ENCODE peak calls at places on chromosomes 7 and 10, in eight cellular contexts. R is GOT3; E is GF-D8; J is CD4-positive, alpha-beta T cell; L is IMR-90; V is esophagus muscularis mucosa; P is stimulated activated CD8-positive, alpha-beta memory T cell treated with anti-CD3 and anti-CD28 coated beads, Interleukin-15, amount 100 ng/mL, for 24 hours; K is Peyer's patch. Y is an unnamed sample.

GRCh38 chr7:909358-910329 is 33.3 kb downstream of the GET4 start:
- DNase-seq in R (no peak), E (peak; percentile 91), J (no peak), L (peak; percentile 15), V (no peak), P (no peak), K (peak; percentile 83), Y (no peak)

GRCh38 chr10:132457328-132458070 is 60.5 kb downstream of the PWWP2B start:
- DNase-seq in R (no peak), E (no peak), J (no peak), L (no peak), V (no peak), P (no peak), K (peak; percentile 68), Y (no peak)

GRCh38 chr7:84492565-84493034 is 298.0 kb upstream of the SEMA3A start:
- DNase-seq in R (no peak), E (no peak), J (no peak), L (no peak), V (no peak), P (no peak), K (no peak), Y (no peak)

GRCh38 chr7:22452142-22452763 is 47.7 kb downstream of the STEAP1B start:
- DNase-seq in R (no peak), E (no peak), J (no peak), L (no peak), V (no peak), P (no peak), K (peak; percentile 82), Y (no peak)

GRCh38 chr7:15889501-15889900 is 203.0 kb upstream of the MEOX2 start:
- DNase-seq in R (no peak), E (no peak), J (no peak), L (no peak), V (no peak), P (no peak), K (peak; percentile 61), Y (no peak)

GRCh38 chr10:79132681-79133381 is 64.1 kb downstream of the ZMIZ1 start:
- DNase-seq in R (no peak), E (peak; percentile 67), J (no peak), L (no peak), V (no peak), P (no peak), K (no peak), Y (no peak)

GRCh38 chr10:61832866-61833481 is 68.5 kb upstream of the ARID5B start:
- DNase-seq in R (no peak), E (no peak), J (no peak), L (peak; percentile 40), V (no peak), P (no peak), K (no peak), Y (no peak)

GRCh38 chr10:111835562-111835961 is 348.0 kb downstream of the GPAM start:
- DNase-seq in R (peak; percentile 2), E (no peak), J (no peak), L (no peak), V (no peak), P (no peak), K (no peak), Y (no peak)

GRCh38 chr10:1643161-1643910 is 94.0 kb downstream of the ADARB2 start:
- DNase-seq in R (no peak), E (no peak), J (no peak), L (no peak), V (no peak), P (no peak), K (no peak), Y (no peak)

GRCh38 chr7:23205861-23206510 is 24.1 kb downstream of the NUP42 start:
- DNase-seq in R (no peak), E (no peak), J (no peak), L (no peak), V (no peak), P (no peak), K (no peak), Y (no peak)

Y was measured in SW 1271.